ENCODE peak calls at places on chromosomes 7 and 10, in four cellular contexts. M is bronchial epithelial cell, P is PC-9, Y is SJSA1. K is an unnamed sample.

GRCh38 chr7:32479574-32480200 is 10.5 kb downstream of the LSM5 start:
- DNase-seq in M (peak; percentile 67), P (no peak), Y (no peak), K (peak; percentile 53)

GRCh38 chr10:113094114-113094486 is 144.1 kb downstream of the TCF7L2 start:
- DNase-seq in M (peak; percentile 82), P (no peak), Y (no peak), K (no peak)

GRCh38 chr10:15482168-15482567 is 111.1 kb upstream of the FAM171A1 start:
- DNase-seq in M (no peak), P (no peak), Y (no peak), K (no peak)

GRCh38 chr10:105592468-105592867 is 951.4 kb downstream of the SORCS3 start:
- DNase-seq in M (no peak), P (no peak), Y (no peak), K (no peak)

GRCh38 chr7:16915405-16915804 is 33.6 kb upstream of the AGR3 start:
- DNase-seq in M (peak; percentile 99), P (peak; percentile 84), Y (peak; percentile 73), K (no peak)

GRCh38 chr10:78829570-78829969 is 239.2 kb upstream of the ZMIZ1 start:
- DNase-seq in M (no peak), P (no peak), Y (no peak), K (no peak)

GRCh38 chr10:112721080-112721698 is 228.9 kb upstream of the TCF7L2 start:
- DNase-seq in M (peak; percentile 55), P (no peak), Y (no peak), K (no peak)

GRCh38 chr10:68153473-68154210 is 44.4 kb downstream of the MYPN start:
- DNase-seq in M (peak; percentile 99), P (peak; percentile 80), Y (peak; percentile 92), K (peak; percentile 15)

GRCh38 chr10:88553116-88553752 is 29.9 kb downstream of the RNLS start:
- DNase-seq in M (peak; percentile 79), P (peak; percentile 11), Y (no peak), K (peak; percentile 54)

GRCh38 chr7:2645274-2645868 is 13.6 kb downstream of the TTYH3 start:
- DNase-seq in M (no peak), P (no peak), Y (no peak), K (no peak)

GRCh38 chr10:3961082-3961481 is 176.1 kb upstream of the KLF6 start:
- DNase-seq in M (no peak), P (no peak), Y (no peak), K (no peak)

GRCh38 chr10:7833210-7833609 is 14.9 kb downstream of the TAF3 start:
- DNase-seq in M (no peak), P (no peak), Y (no peak), K (no peak)

GRCh38 chr10:123203393-123204126 is 49.4 kb downstream of the BUB3 start:
- DNase-seq in M (peak; percentile 76), P (no peak), Y (no peak), K (no peak)

GRCh38 chr7:118575393-118575948 is 351.0 kb downstream of the ANKRD7 start:
- DNase-seq in M (no peak), P (no peak), Y (no peak), K (no peak)

GRCh38 chr7:126803060-126803665 is 449.6 kb downstream of the GRM8 start:
- DNase-seq in M (peak; percentile 71), P (peak; percentile 40), Y (peak; percentile 47), K (peak; percentile 67)

GRCh38 chr10:95474228-95475002 is 86.8 kb downstream of the SORBS1 start:
- DNase-seq in M (peak; percentile 28), P (no peak), Y (no peak), K (no peak)

GRCh38 chr7:21318190-21318915 is 109.5 kb upstream of the SP4 start:
- DNase-seq in M (peak; percentile 20), P (no peak), Y (no peak), K (peak; percentile 27)

GRCh38 chr7:21314954-21315353 is 112.9 kb upstream of the SP4 start:
- DNase-seq in M (peak; percentile 8), P (no peak), Y (no peak), K (no peak)

DNA sequence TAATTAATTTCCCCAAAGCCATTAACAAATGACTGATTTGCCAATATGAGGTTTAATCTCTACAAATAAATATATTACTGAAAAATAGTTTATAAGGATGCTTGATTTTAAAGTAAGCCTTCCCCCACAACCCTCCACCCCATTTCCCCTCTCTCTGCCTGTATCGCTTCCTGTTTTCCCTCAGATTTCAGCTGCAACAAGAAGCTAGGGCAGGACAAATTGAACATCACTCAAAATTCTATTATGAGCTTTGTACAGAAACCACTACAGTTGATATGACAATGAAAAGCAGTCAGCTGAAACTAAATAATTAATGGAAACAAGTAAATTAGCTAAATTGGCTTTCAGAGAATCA is 109.0 kb upstream of the SP4 start:
- DNase-seq in M (no peak), P (no peak), Y (no peak), K (no peak)
- H3K27me3 ChIP-seq in M (no peaks in the 10 kb centered on the region), P (no peaks in the 10 kb centered on the region), Y (no peaks in the 10 kb centered on the region), K (no peaks in the 10 kb centered on the region)

GRCh38 chr10:12198156-12198555 is 2.2 kb downstream of the CDC123 start:
- DNase-seq in M (no peak), P (no peak), Y (no peak), K (no peak)
- H3K4me3 ChIP-seq in M (no peak overlapping the region), P (no peak overlapping the region), Y (no peak overlapping the region), K (peak overlapping the region; percentile 69)

GRCh38 chr10:129958118-129958685 is 5.9 kb downstream of the EBF3 start:
- DNase-seq in M (no peak), P (no peak), Y (no peak), K (peak; percentile 60)

GRCh38 chr10:129955591-129956284 is 8.3 kb downstream of the EBF3 start:
- DNase-seq in M (no peak), P (no peak), Y (no peak), K (peak; percentile 53)

GRCh38 chr10:129954916-129955315 is 9.2 kb downstream of the EBF3 start:
- DNase-seq in M (no peak), P (no peak), Y (no peak), K (no peak)

GRCh38 chr10:129956902-129957673 is 7.0 kb downstream of the EBF3 start:
- DNase-seq in M (no peak), P (no peak), Y (no peak), K (peak; percentile 41)

GRCh38 chr10:129956285-129956649 is 7.8 kb downstream of the EBF3 start:
- DNase-seq in M (no peak), P (no peak), Y (no peak), K (peak; percentile 49)
- H3K27me3 ChIP-seq in M (peaks cover 22% of the 10 kb centered on the region), P (peaks cover 36% of the 10 kb centered on the region), Y (no peaks in the 10 kb centered on the region), K (no peaks in the 10 kb centered on the region)

GRCh38 chr10:61836233-61836887 is 65.1 kb upstream of the ARID5B start:
- DNase-seq in M (no peak), P (no peak), Y (no peak), K (peak; percentile 98)

GRCh38 chr10:61839911-61840310 is 61.6 kb upstream of the ARID5B start:
- DNase-seq in M (no peak), P (no peak), Y (no peak), K (no peak)

GRCh38 chr10:61835909-61836232 is 65.6 kb upstream of the ARID5B start:
- DNase-seq in M (peak; percentile 36), P (no peak), Y (no peak), K (no peak)

GRCh38 chr10:61836888-61837747 is 64.4 kb upstream of the ARID5B start:
- DNase-seq in M (peak; percentile 89), P (no peak), Y (no peak), K (peak; percentile 20)

DNA sequence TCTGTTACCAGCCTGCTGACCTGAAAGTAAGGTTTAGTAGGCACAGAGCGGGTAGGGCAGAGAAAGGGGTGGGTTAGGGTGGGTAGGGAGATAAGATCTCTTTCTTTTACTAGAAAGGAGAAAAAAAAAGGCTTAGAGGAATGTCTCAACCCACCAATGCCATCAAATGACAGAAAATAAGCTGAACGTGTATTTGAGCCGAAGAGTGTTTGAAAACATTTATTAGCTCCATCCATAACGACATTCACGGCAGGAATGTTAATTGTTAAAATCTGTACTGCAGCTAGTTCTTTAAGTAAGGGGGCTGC is 63.8 kb upstream of the ARID5B start:
- DNase-seq in M (no peak), P (no peak), Y (no peak), K (peak; percentile 70)
- H3K4me3 ChIP-seq in M (no peak overlapping the region), P (peak overlapping the region; percentile 21), Y (no peak overlapping the region), K (no peak overlapping the region)

GRCh38 chr10:49694466-49694865 is 15.0 kb downstream of the C10orf53 start:
- DNase-seq in M (no peak), P (no peak), Y (no peak), K (no peak)
- H3K27me3 ChIP-seq in M (peaks cover 15% of the 10 kb centered on the region), P (peaks cover 24% of the 10 kb centered on the region), Y (peaks cover 32% of the 10 kb centered on the region), K (peaks cover 16% of the 10 kb centered on the region)

DNA sequence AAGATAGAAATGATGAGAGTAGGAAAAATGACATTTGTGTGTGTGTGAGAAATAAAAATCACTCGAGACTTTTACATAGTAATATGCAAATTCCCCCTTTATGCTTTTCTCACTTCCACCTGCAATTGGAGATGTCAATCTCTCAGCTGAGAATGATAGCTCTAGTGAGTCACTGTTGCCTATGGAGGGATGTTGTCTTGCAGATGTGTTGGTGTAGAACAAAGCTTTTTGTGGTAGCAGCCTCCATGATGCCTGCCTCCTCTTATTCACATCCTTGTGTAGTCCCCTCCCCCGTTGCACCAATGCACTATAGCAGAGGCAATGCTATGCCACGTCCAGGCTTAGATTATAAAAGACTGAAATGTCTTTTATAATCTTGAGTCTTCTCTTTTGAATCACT is 33.8 kb downstream of the SPAG6 start:
- DNase-seq in M (no peak), P (no peak), Y (no peak), K (peak; percentile 15)
- H3K4me3 ChIP-seq in M (no peak overlapping the region), P (no peak overlapping the region), Y (no peak overlapping the region), K (no peak overlapping the region)

GRCh38 chr10:33334839-33335549 is 527 bp upstream of the NRP1 start:
- DNase-seq in M (peak; percentile 65), P (peak; percentile 73), Y (peak; percentile 92), K (peak; percentile 75)
- H3K27me3 ChIP-seq in M (no peaks in the 10 kb centered on the region), P (no peaks in the 10 kb centered on the region), Y (no peaks in the 10 kb centered on the region), K (no peaks in the 10 kb centered on the region)

DNA sequence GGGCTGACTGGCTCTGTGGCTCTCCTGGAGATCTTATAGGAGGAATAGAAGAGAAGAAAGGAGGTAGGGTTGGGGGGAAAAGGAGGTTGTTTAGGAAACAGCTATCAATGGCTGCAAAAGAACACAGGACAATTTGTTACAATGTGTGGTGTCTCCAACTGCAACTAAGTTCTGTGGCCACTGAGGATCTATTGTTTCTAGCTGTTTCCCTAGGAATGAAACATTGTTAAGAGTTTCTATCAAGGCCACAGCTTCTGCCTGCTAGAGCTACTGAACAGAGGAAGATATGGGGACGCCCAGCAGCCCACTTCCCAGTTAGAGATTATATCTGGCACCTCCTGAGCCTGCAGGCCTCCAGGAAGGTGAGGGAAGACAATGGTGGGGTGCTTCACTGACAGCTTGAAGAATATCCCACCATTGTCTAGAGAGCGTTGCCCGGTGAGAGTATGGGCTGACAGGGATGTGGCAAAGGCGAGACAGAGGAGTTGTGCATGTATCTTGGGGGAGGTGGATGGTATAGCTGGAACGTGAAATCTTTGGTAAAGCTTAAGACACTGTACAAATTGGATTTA is 4.0 kb downstream of the SCD start:
- DNase-seq in M (no peak), P (no peak), Y (no peak), K (no peak)
- H3K4me3 ChIP-seq in M (no peak overlapping the region), P (peak overlapping the region; percentile 84), Y (no peak overlapping the region), K (no peak overlapping the region)

GRCh38 chr10:133275683-133276092 is 980 bp downstream of the ADAM8 start:
- DNase-seq in M (peak; percentile 50), P (peak; percentile 41), Y (no peak), K (no peak)

GRCh38 chr10:133277277-133277992 is 767 bp upstream of the ADAM8 start:
- DNase-seq in M (no peak), P (no peak), Y (no peak), K (no peak)

GRCh38 chr10:133274751-133275682 is 1.7 kb downstream of the ADAM8 start:
- DNase-seq in M (peak; percentile 77), P (peak; percentile 54), Y (no peak), K (no peak)

GRCh38 chr10:133276435-133277201 is at the start of gene ADAM8:
- DNase-seq in M (no peak), P (peak; percentile 70), Y (no peak), K (no peak)

GRCh38 chr10:133276100-133276434 is 601 bp downstream of the ADAM8 start:
- DNase-seq in M (no peak), P (no peak), Y (no peak), K (no peak)
- H3K27me3 ChIP-seq in M (no peaks in the 10 kb centered on the region), P (no peaks in the 10 kb centered on the region), Y (peaks cover 17% of the 10 kb centered on the region), K (no peaks in the 10 kb centered on the region)

K was measured in HAP-1.